ENCODE peak calls at places on chromosomes 6 and 20, in six cellular contexts. C, K, N, Y, U and G are unnamed samples.
A peak's percentile ranks its signal among the peaks of the same experiment; 100 is the strongest.

GRCh38 chr6:108838101-108838717 is 10.0 kb upstream of the ARMC2 start:
- DNase-seq in K (peak; percentile 76), C (no peak), N (no peak), U (no peak), Y (peak; percentile 83), G (no peak)

GRCh38 chr20:50680106-50680960 is 11.0 kb downstream of the RIPOR3 start:
- DNase-seq in Y (no peak), N (peak; percentile 90), K (no peak), U (no peak), C (no peak), G (no peak)

GRCh38 chr6:18141805-18142590 is 12.9 kb downstream of the TPMT start:
- DNase-seq in Y (no peak), C (no peak), N (no peak), U (no peak), K (no peak), G (no peak)

GRCh38 chr20:24772667-24773066 is 176.4 kb upstream of the CST7 start:
- DNase-seq in K (no peak), Y (no peak), C (no peak), U (no peak), N (no peak), G (no peak)

GRCh38 chr20:41063442-41063841 is 34.8 kb downstream of the TOP1 start:
- DNase-seq in N (no peak), C (no peak), K (no peak), Y (no peak), U (no peak), G (no peak)

GRCh38 chr6:83514877-83515466 is 2.6 kb downstream of the PRSS35 start:
- DNase-seq in K (peak; percentile 16), U (peak; percentile 34), C (peak; percentile 14), Y (no peak), N (peak; percentile 29), G (peak; percentile 75)

GRCh38 chr6:1251198-1252155 is 60.4 kb upstream of the FOXQ1 start:
- DNase-seq in C (no peak), K (no peak), Y (no peak), U (no peak), N (peak; percentile 35), G (no peak)

GRCh38 chr6:108619431-108620197 is 58.9 kb downstream of the FOXO3 start:
- DNase-seq in U (no peak), K (no peak), C (no peak), Y (no peak), N (no peak), G (peak; percentile 46)

GRCh38 chr6:170221753-170222400 is 69.0 kb downstream of the DLL1 start:
- DNase-seq in N (no peak), U (no peak), Y (no peak), K (no peak), C (no peak), G (no peak)

GRCh38 chr6:98574991-98575390 is 259.4 kb upstream of the POU3F2 start:
- DNase-seq in N (peak; percentile 45), C (no peak), Y (no peak), U (no peak), K (no peak), G (no peak)

DNA sequence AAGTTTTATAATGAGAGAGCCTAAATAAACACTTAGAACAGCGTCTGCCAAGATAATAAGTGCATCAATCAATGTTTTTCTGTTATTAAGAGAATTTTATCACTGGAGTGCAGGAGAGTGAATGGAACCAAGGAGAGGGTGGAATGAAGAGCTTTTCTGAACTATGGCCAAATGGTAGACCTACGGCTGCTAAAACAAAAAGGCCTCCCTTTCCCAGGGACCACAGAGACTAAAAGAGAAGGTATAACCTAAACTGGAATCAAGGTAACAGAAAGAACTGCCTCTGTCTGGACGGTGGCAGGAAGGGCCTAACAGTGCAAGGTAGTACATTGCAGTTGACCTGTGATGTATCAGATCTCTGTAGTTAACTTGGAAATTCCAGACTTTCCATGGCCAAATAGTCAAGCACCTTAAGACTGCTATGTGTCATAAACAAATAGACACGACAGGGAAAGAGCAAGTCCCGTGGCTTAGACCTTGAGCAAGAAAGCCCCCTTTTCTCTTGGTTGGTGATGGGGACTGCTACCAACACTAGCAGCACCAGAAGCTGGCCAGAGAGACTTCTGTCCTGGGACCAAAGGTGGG is 5.5 kb downstream of the CNKSR3 start:
- DNase-seq in N (no peak), U (no peak), K (no peak), Y (no peak), C (no peak), G (no peak)
- TF ChIP-seq JUN in N (no peak), U (no peak), K (no peak), Y (no peak), C (no peak), G (no peak)

DNA sequence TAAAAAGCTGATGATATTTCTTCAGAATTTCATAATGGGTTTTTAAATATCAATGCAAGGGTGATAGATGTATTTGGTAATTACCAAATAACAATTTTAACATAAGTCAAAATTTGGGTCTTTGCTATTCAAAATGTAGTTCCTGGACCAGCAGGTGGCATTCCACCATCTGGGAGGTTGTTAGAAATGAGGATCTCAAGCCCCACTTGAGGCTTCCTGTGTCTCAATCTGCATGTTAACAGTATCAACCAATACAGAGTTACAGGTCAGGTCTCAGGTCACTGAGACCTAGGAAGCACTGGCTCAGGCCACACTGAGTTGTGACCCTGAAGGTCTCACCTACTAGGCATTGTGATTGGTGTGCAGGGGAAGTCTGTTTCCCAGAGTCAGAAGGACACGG is 57.2 kb upstream of the MTRF1L start:
- DNase-seq in N (peak; percentile 7), K (no peak), U (no peak), C (no peak), Y (no peak), G (peak; percentile 6)
- TF ChIP-seq JUN in N (no peak), K (no peak), U (no peak), C (no peak), Y (no peak), G (no peak)

DNA sequence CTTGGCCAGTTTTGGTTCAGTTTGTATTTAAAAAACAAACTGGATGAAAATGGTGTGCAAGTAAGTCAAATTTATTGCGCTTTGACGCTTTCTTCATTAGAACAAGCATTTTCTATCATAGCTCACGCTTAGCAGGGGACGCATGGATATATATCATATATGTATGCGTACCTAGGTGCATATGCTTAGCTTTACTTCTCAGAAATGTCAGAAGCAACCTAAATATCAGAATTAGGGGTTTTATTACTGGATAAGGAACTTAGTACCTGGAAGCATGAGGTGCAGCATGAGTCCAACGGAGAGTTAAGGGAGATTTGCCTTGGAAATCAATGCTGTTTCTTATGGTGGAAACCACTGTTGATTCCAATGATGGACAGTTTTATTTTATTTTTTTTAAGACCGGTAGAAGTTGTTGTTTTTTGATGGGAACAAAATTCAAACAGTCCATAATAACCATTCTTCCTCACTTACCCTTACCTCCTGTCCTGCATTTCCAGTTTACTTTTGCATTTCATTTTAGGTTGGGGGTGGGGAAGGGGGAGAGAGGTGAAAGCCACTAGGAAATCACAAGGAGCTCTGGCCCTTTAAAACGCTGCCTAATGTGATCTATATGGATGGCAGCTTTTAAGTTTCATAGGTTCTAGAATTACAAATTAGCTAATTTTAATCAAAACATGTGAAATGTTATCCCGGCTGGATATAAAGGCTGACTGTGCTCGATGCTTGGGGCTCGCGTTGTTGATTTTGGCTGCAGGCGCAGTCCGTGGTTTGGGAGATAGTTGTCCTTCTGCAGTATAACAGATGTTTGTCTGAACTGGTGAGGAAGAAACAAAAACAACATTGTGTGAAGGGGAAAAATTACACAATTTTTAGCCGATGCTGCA is 2.1 kb downstream of the SOBP start:
- DNase-seq in N (peak; percentile 24), U (no peak), C (no peak), K (no peak), Y (no peak), G (no peak)
- TF ChIP-seq JUN in N (no peak), U (no peak), C (no peak), K (no peak), Y (no peak), G (no peak)

DNA sequence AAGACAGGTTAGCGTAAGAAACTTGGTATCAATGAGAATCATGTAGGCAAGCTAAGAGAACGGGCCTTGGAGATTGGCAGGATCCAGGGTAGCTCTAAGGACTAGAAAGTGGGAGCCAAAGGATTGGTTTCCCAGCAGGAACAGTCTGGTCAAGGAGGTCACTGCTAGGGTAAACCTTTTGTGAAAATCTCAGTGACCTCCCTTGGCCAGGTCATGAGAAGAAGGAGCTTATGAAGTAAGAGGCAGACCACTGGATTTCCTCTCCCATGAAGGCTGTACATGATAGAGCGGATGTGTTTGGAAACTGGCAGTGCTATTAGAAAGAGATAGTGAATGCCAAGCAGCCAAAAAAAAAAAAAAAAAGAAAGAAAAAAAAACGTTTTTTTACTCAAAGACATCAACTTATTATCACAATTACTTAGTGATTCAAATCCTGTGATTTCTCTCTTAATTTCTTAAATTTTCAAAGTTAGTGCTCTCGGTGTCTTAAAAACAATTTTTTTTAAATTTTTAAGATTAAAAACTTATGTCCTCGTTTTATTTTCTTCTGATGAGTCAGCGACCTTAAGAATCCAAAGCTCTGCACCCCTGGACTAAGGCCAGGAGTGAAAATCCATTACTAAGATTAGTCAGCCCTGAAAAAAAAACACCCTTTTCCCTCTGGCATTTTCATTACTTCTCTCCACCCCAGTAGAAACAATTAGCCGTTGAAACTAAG is 85.9 kb upstream of the CARMIL1 start:
- DNase-seq in N (no peak), Y (no peak), C (peak; percentile 25), U (no peak), K (no peak), G (peak; percentile 96)
- TF ChIP-seq JUN in N (no peak), Y (no peak), C (no peak), U (no peak), K (no peak), G (peak; percentile 52)

DNA sequence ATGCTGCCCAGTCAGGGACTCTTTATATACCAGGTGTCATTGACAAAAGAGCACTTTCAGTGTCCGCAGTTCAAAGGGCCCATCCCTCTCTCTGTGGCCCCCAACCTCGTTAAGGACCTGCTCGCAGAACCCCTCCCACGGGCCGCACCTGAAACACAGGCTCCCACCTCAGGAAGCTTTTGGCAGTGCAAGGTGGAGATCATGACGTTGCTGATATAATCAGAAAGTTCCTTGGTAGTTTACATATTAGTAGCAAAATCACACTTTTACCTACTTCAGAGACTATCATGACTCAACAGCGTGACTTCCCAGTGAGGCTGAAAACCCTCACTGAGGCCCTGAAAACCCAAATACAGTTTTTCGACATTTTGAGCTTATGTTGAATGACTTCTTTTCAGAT is 4.1 kb downstream of the TTLL2 start:
- DNase-seq in N (no peak), U (no peak), C (no peak), K (no peak), Y (no peak), G (no peak)
- TF ChIP-seq JUN in N (no peak), U (no peak), C (no peak), K (no peak), Y (no peak), G (no peak)